ENCODE peak calls at places on chromosomes 12 and 14, in six cellular contexts. Z, P, Q, A, R and J are unnamed samples.

GRCh38 chr12:118371354-118372282 is 1.1 kb downstream of the TAOK3 start:
- DNase-seq in A (no peak), P (peak), Z (no peak), R (no peak), Q (no peak), J (no peak)

GRCh38 chr14:78863143-78863542 is 693.0 kb downstream of the NRXN3 start:
- DNase-seq in R (no peak), A (no peak), Z (peak), P (no peak), Q (no peak), J (no peak)

GRCh38 chr14:68685419-68686211 is 107.3 kb downstream of the ZFP36L1 start:
- DNase-seq in R (no peak), A (peak), P (peak), Q (peak), Z (peak), J (no peak)

GRCh38 chr12:89700191-89700810 is 8.3 kb downstream of the ATP2B1 start:
- DNase-seq in Z (no peak), A (no peak), Q (no peak), P (no peak), R (no peak), J (no peak)

GRCh38 chr12:115598827-115599226 is 678.7 kb downstream of the MED13L start:
- DNase-seq in R (no peak), A (no peak), Q (no peak), P (no peak), Z (peak), J (no peak)

GRCh38 chr14:103519043-103519836 is 3.4 kb downstream of the CKB start:
- DNase-seq in Q (no peak), A (no peak), P (no peak), Z (peak), R (no peak), J (peak)

GRCh38 chr14:36524220-36524837 is 4.3 kb upstream of the NKX2-1 start:
- DNase-seq in R (no peak), P (no peak), Z (no peak), Q (no peak), A (no peak), J (no peak)

GRCh38 chr12:47811581-47812484 is 7.9 kb downstream of the HDAC7 start:
- DNase-seq in Q (no peak), A (no peak), Z (peak), P (no peak), R (peak), J (peak)

GRCh38 chr14:49512147-49512551 is 74.0 kb downstream of the RPS29 start:
- DNase-seq in Q (no peak), R (no peak), Z (peak), P (no peak), A (no peak), J (no peak)

GRCh38 chr12:89733579-89734201 is 25.1 kb upstream of the ATP2B1 start:
- DNase-seq in R (no peak), A (no peak), Q (peak), Z (peak), P (no peak), J (no peak)

GRCh38 chr14:100892496-100893227 is 10.9 kb downstream of the RTL1 start:
- DNase-seq in R (peak), P (peak), A (no peak), Z (no peak), Q (no peak), J (peak)

GRCh38 chr12:102910792-102911191 is 6.3 kb downstream of the PAH start:
- DNase-seq in P (no peak), R (no peak), A (no peak), Z (no peak), Q (no peak), J (no peak)

GRCh38 chr14:96484391-96484790 is 17.8 kb upstream of the PAPOLA start:
- DNase-seq in P (no peak), A (no peak), R (no peak), Q (no peak), Z (no peak), J (no peak)

GRCh38 chr12:6112004-6112403 is 12.5 kb downstream of the VWF start:
- DNase-seq in R (peak), Q (no peak), P (peak), A (no peak), Z (no peak), J (no peak)